ENCODE peak calls at places on chromosomes 2 and 18, in four cellular contexts. L is endothelial cell of umbilical vein, D is upper lobe of left lung, O is lower leg skin. Q is an unnamed sample.

GRCh38 chr2:191218292-191218898 is 26.8 kb upstream of the MYO1B start:
- DNase-seq in L (peak; percentile 75), D (no peak), O (no peak), Q (peak; percentile 47)

GRCh38 chr18:79522451-79523220 is 126.9 kb downstream of the NFATC1 start:
- DNase-seq in D (no peak), L (no peak), O (no peak), Q (peak; percentile 41)

GRCh38 chr2:178414266-178415247 is 36.4 kb downstream of the PRKRA start:
- DNase-seq in D (no peak), O (peak; percentile 90), L (peak; percentile 94), Q (peak; percentile 94)

GRCh38 chr18:5476961-5477800 is 66.6 kb downstream of the EPB41L3 start:
- DNase-seq in O (no peak), D (no peak), L (peak; percentile 44), Q (no peak)

GRCh38 chr18:48486762-48487161 is 52.1 kb upstream of the CTIF start:
- DNase-seq in L (peak; percentile 13), O (no peak), D (no peak), Q (no peak)

GRCh38 chr2:60899230-60899891 is 18.0 kb downstream of the REL start:
- DNase-seq in D (no peak), L (peak; percentile 44), O (no peak), Q (no peak)

GRCh38 chr18:78757014-78757413 is 222.6 kb upstream of the SALL3 start:
- DNase-seq in D (no peak), L (no peak), O (no peak), Q (no peak)

GRCh38 chr2:177724398-177725287 is 332.1 kb downstream of the AGPS start:
- DNase-seq in D (no peak), L (peak; percentile 89), O (no peak), Q (no peak)

GRCh38 chr2:38935568-38936172 is 46.0 kb downstream of the ARHGEF33 start:
- DNase-seq in D (no peak), L (no peak), O (no peak), Q (no peak)

GRCh38 chr2:177334940-177335543 is 57.5 kb upstream of the AGPS start:
- DNase-seq in L (peak; percentile 57), D (no peak), O (peak; percentile 26), Q (no peak)

GRCh38 chr2:133790706-133791105 is 222.4 kb upstream of the NCKAP5 start:
- DNase-seq in L (peak; percentile 11), O (no peak), D (no peak), Q (no peak)

GRCh38 chr2:61753512-61753911 is 100.3 kb downstream of the FAM161A start:
- DNase-seq in L (no peak), D (no peak), O (no peak), Q (no peak)

GRCh38 chr2:198762456-198762855 is 695.3 kb downstream of the SATB2 start:
- DNase-seq in D (no peak), L (no peak), O (no peak), Q (no peak)

GRCh38 chr2:151947524-151948165 is 119.4 kb upstream of the ARL5A start:
- DNase-seq in D (no peak), O (peak; percentile 60), L (peak; percentile 74), Q (no peak)

GRCh38 chr2:4530231-4530630 is 826.9 kb downstream of the DCDC2C start:
- DNase-seq in L (no peak), O (no peak), D (no peak), Q (no peak)

GRCh38 chr2:118290436-118291004 is 202.2 kb downstream of the INSIG2 start:
- DNase-seq in O (no peak), L (no peak), D (no peak), Q (no peak)

GRCh38 chr2:183349046-183349445 is 224.8 kb downstream of the NUP35 start:
- DNase-seq in O (no peak), D (no peak), L (no peak), Q (no peak)

GRCh38 chr2:217420868-217421267 is 561.0 kb upstream of the TNP1 start:
- DNase-seq in O (no peak), D (no peak), L (no peak), Q (no peak)

GRCh38 chr2:217417536-217417935 is 557.7 kb upstream of the TNP1 start:
- DNase-seq in L (no peak), O (no peak), D (no peak), Q (no peak)

GRCh38 chr2:217418090-217418489 is 558.2 kb upstream of the TNP1 start:
- DNase-seq in L (no peak), D (no peak), O (no peak), Q (no peak)

GRCh38 chr2:217419075-217419671 is 559.3 kb upstream of the TNP1 start:
- DNase-seq in O (no peak), L (no peak), D (no peak), Q (no peak)

GRCh38 chr2:217418544-217418943 is 558.7 kb upstream of the TNP1 start:
- DNase-seq in D (no peak), L (no peak), O (no peak), Q (no peak)
- TF ChIP-seq POLR2A in D (no peak), L (no peak), O (no peak), Q (no peak)

GRCh38 chr2:174594451-174594850 is 3.2 kb downstream of the WIPF1 start:
- DNase-seq in L (no peak), D (no peak), O (no peak), Q (no peak)
- H3K4me3 ChIP-seq in L (no peak overlapping the region), D (no peak overlapping the region), O (no peak overlapping the region), Q (peak overlapping the region; percentile 45)

GRCh38 chr18:23800902-23801301 is 111.6 kb downstream of the LAMA3 start:
- DNase-seq in O (no peak), D (no peak), L (no peak), Q (no peak)
- TF ChIP-seq POLR2A in O (no peak), D (no peak), L (no peak), Q (no peak)

DNA sequence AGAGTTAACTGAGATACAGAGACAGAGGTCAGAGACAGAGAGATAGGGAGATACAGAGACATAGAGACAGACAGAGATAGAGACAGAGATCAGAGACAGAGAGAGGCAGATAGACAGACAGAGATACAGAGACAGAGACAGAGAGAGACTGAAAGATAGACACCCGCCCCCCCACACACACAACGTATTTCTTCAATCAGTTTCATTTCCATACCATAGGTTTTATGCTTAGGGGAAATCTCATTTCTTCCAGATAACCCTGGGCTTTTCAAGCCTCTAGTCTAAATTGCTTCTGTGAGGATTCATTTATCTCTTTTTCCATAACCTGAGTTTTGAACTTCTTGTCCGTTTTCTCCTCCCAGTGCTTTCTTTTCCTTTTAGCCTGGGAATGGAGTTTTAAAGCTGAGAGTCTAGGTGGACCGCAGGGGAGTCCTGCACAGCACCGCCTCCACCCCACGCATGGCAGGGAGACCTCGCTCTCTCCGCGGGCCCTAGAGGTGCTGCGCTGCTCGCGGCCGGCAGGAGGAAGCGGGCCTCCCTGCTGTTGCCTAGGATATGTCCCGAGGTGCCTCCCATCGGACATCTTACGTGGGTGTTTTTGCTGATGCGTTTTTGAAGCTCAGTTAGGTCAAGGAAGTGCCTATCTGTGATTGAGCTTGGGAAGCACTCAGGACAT is 94.7 kb downstream of the CD8B2 start:
- DNase-seq in D (peak; percentile 87), O (no peak), L (no peak), Q (no peak)
- H3K4me3 ChIP-seq in D (peak overlapping the region; percentile 13), O (no peak overlapping the region), L (peak overlapping the region; percentile 44), Q (no peak overlapping the region)

GRCh38 chr2:240374085-240374907 is 61.2 kb upstream of the GPC1 start:
- DNase-seq in O (no peak), L (no peak), D (peak; percentile 70), Q (no peak)
- TF ChIP-seq POLR2A in O (no peak), L (no peak), D (no peak), Q (no peak)

GRCh38 chr2:96265349-96265839 is 403 bp downstream of the TMEM127 start:
- DNase-seq in O (peak; percentile 56), D (peak; percentile 90), L (peak; percentile 46), Q (no peak)
- H3K4me3 ChIP-seq in O (peak overlapping the region; percentile 89), D (peak overlapping the region; percentile 74), L (peak overlapping the region; percentile 69), Q (peak overlapping the region; percentile 90)

GRCh38 chr2:84905181-84906107 is at the start of gene TMSB10:
- DNase-seq in D (peak; percentile 98), L (peak; percentile 88), O (peak; percentile 85), Q (peak; percentile 92)
- TF ChIP-seq POLR2A in D (peak; percentile 99), L (peak; percentile 99), O (no peak), Q (peak; percentile 98)

Q was measured in Peyer's patch.